ENCODE peak calls at places on chromosome 11, in five cellular contexts. V, D, M, F and S are unnamed samples.

GRCh38 chr11:125236072-125236825 is 71.7 kb downstream of the PKNOX2 start:
- DNase-seq in V (no peak), D (peak), M (no peak), F (no peak), S (no peak)

GRCh38 chr11:29448246-29448877 is 568.5 kb downstream of the KCNA4 start:
- DNase-seq in V (peak), D (peak), M (peak), F (no peak), S (no peak)

GRCh38 chr11:8087185-8087584 is 6.2 kb downstream of the TUB start:
- DNase-seq in V (no peak), D (peak), M (no peak), F (no peak), S (no peak)

GRCh38 chr11:117915219-117915618 is 14.0 kb downstream of the TMPRSS13 start:
- DNase-seq in V (no peak), D (no peak), M (no peak), F (no peak), S (no peak)

GRCh38 chr11:12983331-12983730 is 25.8 kb upstream of the RASSF10 start:
- DNase-seq in V (no peak), D (no peak), M (no peak), F (no peak), S (no peak)

GRCh38 chr11:104823638-104824037 is 74.6 kb downstream of the CASP12 start:
- DNase-seq in V (no peak), D (no peak), M (no peak), F (no peak), S (no peak)

GRCh38 chr11:66933508-66933907 is 24.7 kb downstream of the PC start:
- DNase-seq in V (no peak), D (no peak), M (peak), F (no peak), S (no peak)

GRCh38 chr11:112826026-112826425 is 135.2 kb upstream of the NCAM1 start:
- DNase-seq in V (no peak), D (peak), M (no peak), F (no peak), S (no peak)

GRCh38 chr11:35675901-35676610 is 13.5 kb downstream of the TRIM44 start:
- DNase-seq in V (no peak), D (no peak), M (peak), F (no peak), S (no peak)

GRCh38 chr11:20374746-20375305 is 11.3 kb downstream of the HTATIP2 start:
- DNase-seq in V (no peak), D (no peak), M (no peak), F (no peak), S (no peak)

GRCh38 chr11:84117394-84117793 is 831.2 kb upstream of the CCDC90B start:
- DNase-seq in V (no peak), D (no peak), M (peak), F (no peak), S (no peak)

GRCh38 chr11:84106560-84106959 is 820.4 kb upstream of the CCDC90B start:
- DNase-seq in V (no peak), D (no peak), M (no peak), F (no peak), S (no peak)

GRCh38 chr11:117768506-117768905 is 28.5 kb downstream of the DSCAML1 start:
- DNase-seq in V (no peak), D (no peak), M (no peak), F (no peak), S (no peak)

GRCh38 chr11:84671325-84672019 is 955.7 kb downstream of the DLG2 start:
- DNase-seq in V (no peak), D (no peak), M (no peak), F (no peak), S (no peak)

GRCh38 chr11:93604276-93604675 is 57.2 kb upstream of the CEP295 start:
- DNase-seq in V (no peak), D (no peak), M (no peak), F (no peak), S (no peak)

GRCh38 chr11:4480577-4481539 is 1.6 kb upstream of the OR52K1 start:
- DNase-seq in V (no peak), D (no peak), M (no peak), F (no peak), S (no peak)

GRCh38 chr11:102940714-102941588 is 14.6 kb downstream of the MMP13 start:
- DNase-seq in V (peak), D (peak), M (peak), F (no peak), S (peak)

GRCh38 chr11:75041263-75041662 is 52.5 kb downstream of the NEU3 start:
- DNase-seq in V (no peak), D (no peak), M (no peak), F (no peak), S (no peak)

GRCh38 chr11:86116386-86116726 is 47.5 kb upstream of the PICALM start:
- DNase-seq in V (no peak), D (no peak), M (peak), F (no peak), S (no peak)

GRCh38 chr11:46330887-46331652 is 16.2 kb upstream of the DGKZ start:
- DNase-seq in V (no peak), D (no peak), M (no peak), F (no peak), S (no peak)

GRCh38 chr11:32374261-32374711 is 61.1 kb downstream of the WT1 start:
- DNase-seq in V (peak), D (peak), M (peak), F (no peak), S (no peak)

GRCh38 chr11:111562692-111563389 is 22.3 kb downstream of the LAYN start:
- DNase-seq in V (no peak), D (no peak), M (no peak), F (no peak), S (no peak)

GRCh38 chr11:114846040-114846791 is 167.9 kb downstream of the NXPE2 start:
- DNase-seq in V (no peak), D (no peak), M (peak), F (no peak), S (no peak)

GRCh38 chr11:87743002-87743401 is 432.2 kb downstream of the RAB38 start:
- DNase-seq in V (no peak), D (peak), M (no peak), F (no peak), S (no peak)

GRCh38 chr11:129750343-129751292 is 65.0 kb upstream of the TMEM45B start:
- DNase-seq in V (peak), D (peak), M (peak), F (no peak), S (peak)

GRCh38 chr11:86442420-86442819 is 67.7 kb downstream of the CCDC81 start:
- DNase-seq in V (no peak), D (no peak), M (no peak), F (no peak), S (no peak)

GRCh38 chr11:92340839-92341238 is 116.2 kb downstream of the FAT3 start:
- DNase-seq in V (peak), D (peak), M (peak), F (no peak), S (no peak)

GRCh38 chr11:112605093-112605666 is 344.5 kb upstream of the PLET1 start:
- DNase-seq in V (no peak), D (no peak), M (no peak), F (no peak), S (no peak)

GRCh38 chr11:105081412-105082150 is 36.4 kb upstream of the CARD16 start:
- DNase-seq in V (no peak), D (peak), M (no peak), F (no peak), S (no peak)

GRCh38 chr11:66717925-66718319 is 11.1 kb downstream of the SPTBN2 start:
- DNase-seq in V (no peak), D (no peak), M (no peak), F (no peak), S (no peak)

GRCh38 chr11:132054822-132055221 is 684.4 kb downstream of the NTM start:
- DNase-seq in V (no peak), D (no peak), M (peak), F (no peak), S (peak)

GRCh38 chr11:57386178-57386945 is 4.1 kb downstream of the PRG2 start:
- DNase-seq in V (no peak), D (no peak), M (no peak), F (no peak), S (no peak)

GRCh38 chr11:122375687-122376399 is 259.8 kb upstream of the BLID start:
- DNase-seq in V (no peak), D (no peak), M (peak), F (no peak), S (no peak)

GRCh38 chr11:34075178-34075820 is 23.8 kb downstream of the CAPRIN1 start:
- DNase-seq in V (no peak), D (no peak), M (peak), F (no peak), S (peak)

GRCh38 chr11:116499396-116500001 is 273.3 kb downstream of the BUD13 start:
- DNase-seq in V (peak), D (peak), M (peak), F (no peak), S (no peak)

GRCh38 chr11:73322111-73322985 is 14.3 kb downstream of the ARHGEF17 start:
- DNase-seq in V (no peak), D (no peak), M (peak), F (no peak), S (no peak)

GRCh38 chr11:76673164-76674142 is 2.9 kb upstream of the LRRC32 start:
- DNase-seq in V (no peak), D (no peak), M (no peak), F (no peak), S (no peak)

GRCh38 chr11:76671236-76671590 is 666 bp upstream of the LRRC32 start:
- DNase-seq in V (no peak), D (no peak), M (no peak), F (no peak), S (no peak)

GRCh38 chr11:76671626-76672309 is 1.2 kb upstream of the LRRC32 start:
- DNase-seq in V (no peak), D (no peak), M (no peak), F (no peak), S (no peak)

GRCh38 chr11:76670475-76671235 is at the start of gene LRRC32:
- DNase-seq in V (peak), D (peak), M (no peak), F (no peak), S (no peak)

DNA sequence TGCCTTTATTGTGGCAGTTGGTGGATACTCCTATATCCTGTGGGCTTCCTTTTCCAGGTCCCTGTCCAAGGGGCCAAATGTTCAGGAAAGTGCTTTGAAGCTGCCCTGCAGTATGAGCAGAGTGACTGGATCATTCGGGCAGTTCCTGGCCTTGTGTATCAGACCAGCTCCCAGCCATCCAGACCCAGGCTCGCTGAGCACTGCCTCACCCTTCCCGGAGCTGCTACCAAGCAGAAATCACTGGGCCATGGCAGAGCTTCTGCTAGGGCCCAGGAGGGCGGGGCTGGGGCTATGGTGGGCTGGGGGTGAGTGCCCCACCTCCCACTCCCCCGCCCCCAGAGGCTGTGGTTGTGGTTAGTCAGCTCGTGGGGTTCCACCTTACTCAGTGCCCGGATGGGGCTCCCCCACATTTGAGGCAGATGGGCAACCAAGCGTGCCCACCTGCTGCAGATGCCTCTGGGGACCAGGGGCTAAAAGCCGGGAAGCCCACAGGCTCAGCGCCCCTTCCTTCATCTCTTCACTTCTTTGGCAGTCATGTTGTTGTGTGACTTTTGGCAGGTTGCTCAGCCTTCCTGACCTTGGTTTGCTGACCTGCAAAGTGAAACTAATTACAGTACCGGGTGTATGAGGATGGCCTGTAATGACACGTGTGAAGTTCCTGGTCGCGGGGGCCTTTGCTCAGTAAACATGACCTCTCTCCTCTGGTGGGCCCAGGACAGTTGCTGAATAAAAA is 2.0 kb upstream of the LRRC32 start:
- DNase-seq in V (no peak), D (no peak), M (no peak), F (no peak), S (no peak)
- H3K4me3 ChIP-seq in V (no peak), D (no peak), M (no peak), F (no peak), S (no peak)

GRCh38 chr11:76807206-76807875 is 24.2 kb downstream of the TSKU start:
- DNase-seq in V (peak), D (peak), M (peak), F (no peak), S (no peak)

GRCh38 chr11:76808996-76809395 is 25.8 kb downstream of the TSKU start:
- DNase-seq in V (no peak), D (no peak), M (no peak), F (no peak), S (no peak)

GRCh38 chr11:76808158-76808557 is 25.0 kb downstream of the TSKU start:
- DNase-seq in V (no peak), D (no peak), M (no peak), F (no peak), S (no peak)

GRCh38 chr11:76811259-76811658 is 28.1 kb downstream of the TSKU start:
- DNase-seq in V (no peak), D (no peak), M (no peak), F (no peak), S (no peak)

GRCh38 chr11:76810151-76810853 is 27.1 kb downstream of the TSKU start:
- DNase-seq in V (no peak), D (no peak), M (peak), F (no peak), S (no peak)
- TF ChIP-seq CTCF in V (peak), D (peak), M (peak), F (peak), S (peak)

DNA sequence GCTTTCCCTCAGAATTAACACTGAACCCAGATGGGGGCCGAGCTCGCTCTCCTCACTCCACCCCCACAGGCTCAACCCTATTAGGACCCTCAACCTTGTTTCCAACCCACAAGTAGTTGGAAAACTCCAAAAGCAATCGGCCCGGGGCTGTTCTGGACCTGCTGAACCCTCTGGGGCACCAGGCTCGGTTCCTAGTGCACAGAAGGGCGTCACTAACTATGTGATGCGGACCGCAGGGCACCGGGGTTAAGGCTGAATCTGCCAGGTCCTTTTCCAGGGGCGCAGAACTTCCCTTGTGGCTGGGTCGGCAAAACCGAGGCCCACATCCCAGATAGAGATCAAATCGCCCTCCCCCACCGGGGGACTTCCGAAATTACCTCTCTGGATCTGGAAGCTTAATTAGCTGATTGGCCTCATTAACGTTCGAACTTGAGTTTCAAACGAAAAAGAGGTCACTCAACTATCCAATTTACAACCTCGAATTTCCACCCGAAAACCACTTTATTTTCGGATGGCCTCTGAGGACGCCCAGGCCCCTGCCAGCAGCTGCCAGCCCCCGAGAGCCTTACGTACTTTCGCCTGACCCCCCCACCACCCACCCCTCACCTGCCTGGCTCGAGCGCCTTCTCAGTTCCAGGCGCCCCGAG is 1.7 kb downstream of the SHANK2 start:
- DNase-seq in V (no peak), D (peak), M (no peak), F (no peak), S (no peak)
- H3K4me3 ChIP-seq in V (no peak), D (peak), M (peak), F (no peak), S (no peak)

DNA sequence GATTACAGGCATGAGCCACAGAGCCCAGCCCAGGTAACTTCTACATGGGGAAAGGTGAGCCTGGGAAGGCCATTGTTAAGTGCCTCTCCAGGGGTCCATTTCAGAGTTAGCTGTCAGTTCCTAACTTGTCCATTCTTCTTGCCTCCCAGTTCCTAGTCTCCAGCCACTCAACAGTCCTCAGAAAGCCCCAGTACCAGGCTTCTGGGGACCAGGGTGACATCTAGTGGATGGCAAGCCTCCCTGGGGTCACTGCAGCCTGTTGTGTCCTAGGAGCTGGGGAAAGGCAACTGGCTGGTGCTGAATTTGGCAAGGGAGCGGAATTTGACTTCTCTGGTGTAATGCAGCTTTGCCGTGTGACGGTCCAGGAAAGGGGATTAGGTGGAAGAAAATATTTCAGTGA is 2.1 kb downstream of the LGALS12 start:
- DNase-seq in V (peak), D (peak), M (no peak), F (no peak), S (no peak)
- TF ChIP-seq CTCF in V (peak), D (peak), M (peak), F (no peak), S (peak)

DNA sequence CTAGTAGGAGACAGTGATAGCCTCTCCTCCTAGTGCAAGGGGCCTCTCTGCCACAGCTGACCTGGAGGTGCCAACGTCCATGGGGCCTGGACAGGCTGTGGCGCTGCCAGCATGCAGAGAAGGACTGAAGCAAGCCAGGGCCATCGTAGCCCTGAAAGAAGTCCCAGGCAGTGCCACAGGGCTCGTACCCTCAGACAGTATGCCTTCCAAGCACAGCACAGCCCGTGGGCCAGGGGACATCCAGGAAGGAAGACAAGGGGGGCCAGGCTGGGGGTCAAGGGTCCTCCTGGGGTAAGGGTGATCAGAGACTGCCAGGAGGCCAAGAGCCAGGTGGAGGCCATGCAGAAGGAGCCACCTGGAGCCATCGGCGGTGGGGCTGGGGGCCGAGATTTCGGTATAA is 20.4 kb upstream of the MOB2 start:
- DNase-seq in V (no peak), D (no peak), M (no peak), F (no peak), S (no peak)
- H3K4me3 ChIP-seq in V (no peak), D (no peak), M (no peak), F (no peak), S (no peak)

GRCh38 chr11:6326980-6327379 is 6.7 kb upstream of the CAVIN3 start:
- DNase-seq in V (no peak), D (no peak), M (no peak), F (no peak), S (no peak)
- TF ChIP-seq CTCF in V (no peak), D (no peak), M (no peak), F (no peak), S (no peak)

GRCh38 chr11:11558352-11558751 is 63.5 kb downstream of the GALNT18 start:
- DNase-seq in V (no peak), D (no peak), M (no peak), F (no peak), S (no peak)

GRCh38 chr11:11552688-11553087 is 69.1 kb downstream of the GALNT18 start:
- DNase-seq in V (no peak), D (no peak), M (no peak), F (no peak), S (no peak)

GRCh38 chr11:11558826-11559225 is 63.0 kb downstream of the GALNT18 start:
- DNase-seq in V (no peak), D (no peak), M (no peak), F (no peak), S (no peak)

GRCh38 chr11:11553595-11553994 is 68.2 kb downstream of the GALNT18 start:
- DNase-seq in V (no peak), D (no peak), M (no peak), F (no peak), S (no peak)

GRCh38 chr11:11555228-11555627 is 66.6 kb downstream of the GALNT18 start:
- DNase-seq in V (no peak), D (no peak), M (no peak), F (no peak), S (no peak)
- H3K4me3 ChIP-seq in V (no peak), D (no peak), M (no peak), F (no peak), S (no peak)